ENCODE peak calls at places on chromosome 12, in eight cellular contexts. K, M, N, I, L, U, T and R are unnamed samples.
A peak's percentile ranks its signal among the peaks of the same experiment; 100 is the strongest.

GRCh38 chr12:93050026-93050747 is 121.1 kb upstream of the EEA1 start:
- DNase-seq in N (no peak), L (peak; percentile 64), T (no peak), I (no peak), U (no peak), M (no peak), K (no peak), R (peak; percentile 63)

GRCh38 chr12:50041962-50042361 is 15.4 kb upstream of the ASIC1 start:
- DNase-seq in N (no peak), I (no peak), T (no peak), K (no peak), L (no peak), U (no peak), M (no peak), R (no peak)

GRCh38 chr12:126248871-126249403 is 1183.7 kb downstream of the AACS start:
- DNase-seq in L (no peak), K (no peak), I (no peak), M (no peak), T (no peak), N (no peak), U (no peak), R (no peak)

GRCh38 chr12:75820848-75821578 is 210.6 kb downstream of the PHLDA1 start:
- DNase-seq in N (peak; percentile 9), I (no peak), L (peak; percentile 98), K (no peak), T (no peak), U (no peak), M (no peak), R (peak; percentile 97)

GRCh38 chr12:132014915-132015280 is 65.2 kb downstream of the EP400 start:
- DNase-seq in I (no peak), M (no peak), U (no peak), K (no peak), T (no peak), L (no peak), N (no peak), R (no peak)

GRCh38 chr12:52646613-52647012 is 5.4 kb downstream of the KRT2 start:
- DNase-seq in M (no peak), L (no peak), N (no peak), K (no peak), U (no peak), T (no peak), I (no peak), R (no peak)

GRCh38 chr12:6868211-6869048 is 1.1 kb downstream of the TPI1 start:
- DNase-seq in I (no peak), M (no peak), N (no peak), T (no peak), U (no peak), L (peak; percentile 21), K (peak; percentile 20), R (peak; percentile 29)

GRCh38 chr12:112664569-112664968 is 127.0 kb upstream of the RPH3A start:
- DNase-seq in U (no peak), K (peak; percentile 59), L (no peak), T (no peak), I (no peak), N (no peak), M (no peak), R (no peak)

GRCh38 chr12:92278378-92278828 is 132.8 kb upstream of the BTG1 start:
- DNase-seq in T (no peak), N (no peak), L (no peak), K (no peak), U (no peak), I (no peak), M (no peak), R (peak; percentile 2)

GRCh38 chr12:34399631-34400422 is 377.5 kb downstream of the ALG10 start:
- DNase-seq in I (peak; percentile 23), N (no peak), U (no peak), L (no peak), K (no peak), M (no peak), T (no peak), R (no peak)

GRCh38 chr12:109731231-109731731 is 17.7 kb downstream of the FAM222A start:
- DNase-seq in M (no peak), K (no peak), U (no peak), L (no peak), T (no peak), N (no peak), I (peak; percentile 39), R (no peak)

GRCh38 chr12:44431647-44432352 is 444.3 kb downstream of the NELL2 start:
- DNase-seq in K (no peak), T (no peak), I (no peak), U (no peak), L (no peak), N (no peak), M (no peak), R (no peak)

GRCh38 chr12:129571901-129572494 is 331.8 kb downstream of the TMEM132D start:
- DNase-seq in M (no peak), U (no peak), L (no peak), T (no peak), K (no peak), N (no peak), I (no peak), R (no peak)

GRCh38 chr12:121800694-121801600 is 2.9 kb upstream of the SETD1B start:
- DNase-seq in T (peak; percentile 16), I (peak; percentile 91), N (peak; percentile 63), U (no peak), K (no peak), L (peak; percentile 83), M (peak; percentile 30), R (peak; percentile 83)

GRCh38 chr12:104457746-104458644 is 1.2 kb downstream of the CHST11 start:
- DNase-seq in M (peak; percentile 11), T (no peak), N (peak; percentile 30), K (no peak), I (peak; percentile 72), U (no peak), L (peak; percentile 6), R (no peak)

GRCh38 chr12:15719230-15719629 is 70.0 kb downstream of the EPS8 start:
- DNase-seq in M (no peak), U (no peak), K (no peak), N (no peak), I (no peak), L (peak; percentile 48), T (no peak), R (no peak)

GRCh38 chr12:53999596-54000104 is 311 bp upstream of the HOXC9 start:
- DNase-seq in T (peak; percentile 10), U (no peak), K (no peak), N (peak; percentile 80), I (no peak), L (peak; percentile 69), M (no peak), R (peak; percentile 31)

GRCh38 chr12:56234746-56235436 is 5.0 kb downstream of the SLC39A5 start:
- DNase-seq in N (no peak), U (no peak), L (no peak), M (no peak), K (no peak), T (no peak), I (peak; percentile 47), R (no peak)

GRCh38 chr12:69688021-69688420 is 11.1 kb downstream of the BEST3 start:
- DNase-seq in L (peak; percentile 21), K (no peak), N (no peak), I (no peak), M (no peak), U (no peak), T (no peak), R (peak; percentile 27)

GRCh38 chr12:58914457-58914856 is 5.8 kb downstream of the LRIG3 start:
- DNase-seq in N (no peak), K (no peak), I (no peak), T (no peak), M (no peak), L (no peak), U (no peak), R (no peak)

GRCh38 chr12:90543841-90544240 is 411.1 kb downstream of the CCER1 start:
- DNase-seq in L (peak; percentile 64), U (no peak), K (no peak), N (no peak), T (no peak), M (no peak), I (no peak), R (peak; percentile 66)

GRCh38 chr12:21568115-21568514 is 36.5 kb downstream of the GYS2 start:
- DNase-seq in T (no peak), N (no peak), L (no peak), K (no peak), U (no peak), M (no peak), I (no peak), R (no peak)

GRCh38 chr12:6074979-6075585 is 49.4 kb downstream of the VWF start:
- DNase-seq in T (no peak), N (no peak), M (no peak), L (no peak), I (no peak), U (no peak), K (no peak), R (no peak)

GRCh38 chr12:93741741-93742085 is 64.5 kb downstream of the CRADD start:
- DNase-seq in M (no peak), T (no peak), K (peak; percentile 30), I (no peak), U (peak; percentile 77), N (no peak), L (peak; percentile 49), R (no peak)

GRCh38 chr12:65524666-65525065 is 246.2 kb downstream of the MSRB3 start:
- DNase-seq in I (no peak), K (no peak), U (no peak), N (peak; percentile 35), M (no peak), T (no peak), L (peak; percentile 76), R (peak; percentile 89)

GRCh38 chr12:68641138-68641537 is 30.4 kb downstream of the RAP1B start:
- DNase-seq in U (no peak), I (no peak), N (no peak), T (no peak), K (no peak), M (no peak), L (no peak), R (no peak)

GRCh38 chr12:120761581-120761980 is 36.0 kb downstream of the ACADS start:
- DNase-seq in L (no peak), I (no peak), T (no peak), U (no peak), M (no peak), K (no peak), N (no peak), R (peak; percentile 57)

GRCh38 chr12:24754690-24755638 is 193.9 kb downstream of the BCAT1 start:
- DNase-seq in N (no peak), M (no peak), K (no peak), U (no peak), T (no peak), L (peak; percentile 94), I (no peak), R (peak; percentile 90)

GRCh38 chr12:64193045-64193444 is 29.1 kb downstream of the KICS2 start:
- DNase-seq in T (no peak), U (no peak), L (no peak), M (no peak), I (no peak), K (no peak), N (no peak), R (no peak)

GRCh38 chr12:19654630-19655384 is 215.5 kb downstream of the AEBP2 start:
- DNase-seq in I (no peak), M (no peak), T (no peak), U (no peak), L (peak; percentile 70), N (no peak), K (no peak), R (peak; percentile 84)

GRCh38 chr12:53066594-53066978 is 12.6 kb downstream of the SPRYD3 start:
- DNase-seq in L (no peak), K (no peak), M (no peak), U (no peak), N (no peak), T (no peak), I (no peak), R (no peak)

GRCh38 chr12:24954261-24954660 is 5.4 kb upstream of the BCAT1 start:
- DNase-seq in M (no peak), T (no peak), U (no peak), K (no peak), N (no peak), L (no peak), I (no peak), R (no peak)

GRCh38 chr12:30985814-30986452 is 59.4 kb downstream of the TSPAN11 start:
- DNase-seq in M (no peak), N (peak; percentile 76), K (peak; percentile 38), T (peak; percentile 71), U (no peak), L (peak; percentile 36), I (no peak), R (peak; percentile 40)

GRCh38 chr12:28872654-28873268 is 276.3 kb upstream of the FAR2 start:
- DNase-seq in T (peak; percentile 76), M (no peak), U (no peak), N (peak; percentile 16), L (peak; percentile 68), I (no peak), K (peak; percentile 21), R (peak; percentile 67)